ENCODE peak calls at places on chromosomes 12 and 14, in seven cellular contexts. B is progenitor cell of endocrine pancreas, F is small intestine, L is NCI-H1092, N is kidney tubule cell, D is cardiac muscle cell, P is B cell. C is an unnamed sample.

GRCh38 chr14:83594874-83595273 is 1935.1 kb upstream of the FLRT2 start:
- DNase-seq in D (no peak), N (no peak), F (no peak), L (no peak), P (no peak), B (no peak), C (no peak)

GRCh38 chr12:102061096-102061555 is 665 bp downstream of the WASHC3 start:
- DNase-seq in N (peak), F (no peak), B (no peak), D (no peak), P (peak), L (no peak), C (no peak)

GRCh38 chr12:57844725-57845477 is 1.6 kb downstream of the CTDSP2 start:
- DNase-seq in N (peak), D (peak), L (no peak), B (peak), P (no peak), F (peak), C (peak)

GRCh38 chr14:73887704-73888459 is 1.2 kb downstream of the ZNF410 start:
- DNase-seq in N (peak), D (no peak), P (no peak), L (no peak), F (peak), B (no peak), C (no peak)

GRCh38 chr12:68824597-68825250 is 16.7 kb downstream of the MDM2 start:
- DNase-seq in F (no peak), B (no peak), L (no peak), P (no peak), N (no peak), D (no peak), C (no peak)

GRCh38 chr12:93127107-93127560 is 198.0 kb upstream of the EEA1 start:
- DNase-seq in B (no peak), L (no peak), P (no peak), F (no peak), D (no peak), N (no peak), C (no peak)

GRCh38 chr14:22106700-22107697 is 433.4 kb upstream of the OR4E1 start:
- DNase-seq in N (peak), L (no peak), F (no peak), B (no peak), P (no peak), D (no peak), C (no peak)

GRCh38 chr12:122835693-122836026 is 403 bp downstream of the HIP1R start:
- DNase-seq in L (no peak), B (no peak), N (peak), F (peak), D (peak), P (no peak), C (peak)

C was measured in T47D.